ENCODE peak calls at places on chromosomes 11 and 22, in five cellular contexts. W, R, H, A and J are unnamed samples.

GRCh38 chr11:18280438-18281046 is 14.5 kb downstream of the SAA1 start:
- DNase-seq in W (no peak), R (no peak), H (peak), A (no peak), J (no peak)

GRCh38 chr11:46210133-46210636 is 67.3 kb upstream of the CREB3L1 start:
- DNase-seq in R (no peak), W (no peak), H (no peak), A (peak), J (no peak)

GRCh38 chr11:119516060-119516459 is 93.1 kb upstream of the THY1 start:
- DNase-seq in A (no peak), W (no peak), R (no peak), H (no peak), J (no peak)

GRCh38 chr22:29147241-29147919 is 58.3 kb upstream of the EMID1 start:
- DNase-seq in A (no peak), W (no peak), R (no peak), H (no peak), J (no peak)

GRCh38 chr22:47419239-47419638 is 656.8 kb downstream of the TBC1D22A start:
- DNase-seq in W (no peak), R (no peak), A (no peak), H (no peak), J (no peak)

GRCh38 chr11:9001736-9002135 is 2.1 kb downstream of the NRIP3 start:
- DNase-seq in R (no peak), A (peak), W (no peak), H (no peak), J (peak)

GRCh38 chr11:61505640-61506155 is 2.9 kb upstream of the LRRC10B start:
- DNase-seq in H (no peak), W (no peak), R (no peak), A (no peak), J (peak)

GRCh38 chr11:64569300-64569970 is 21.6 kb upstream of the SLC22A12 start:
- DNase-seq in W (no peak), R (no peak), A (no peak), H (no peak), J (no peak)

GRCh38 chr22:30405731-30406130 is 8.9 kb downstream of the SEC14L2 start:
- DNase-seq in R (no peak), W (no peak), H (no peak), A (no peak), J (no peak)

GRCh38 chr11:8597182-8597581 is 3.2 kb upstream of the STK33 start:
- DNase-seq in H (no peak), A (no peak), W (no peak), R (no peak), J (no peak)

GRCh38 chr11:65431452-65432132 is 9.0 kb downstream of the NEAT1 start:
- DNase-seq in A (no peak), W (no peak), R (no peak), H (peak), J (peak)

GRCh38 chr11:47917643-47918369 is 62.6 kb upstream of the PTPRJ start:
- DNase-seq in A (no peak), W (no peak), R (peak), H (peak), J (peak)

GRCh38 chr11:127454856-127455255 is 454.3 kb upstream of the KIRREL3 start:
- DNase-seq in H (no peak), W (no peak), R (no peak), A (no peak), J (no peak)

GRCh38 chr11:90344546-90344945 is 121.7 kb upstream of the CHORDC1 start:
- DNase-seq in H (no peak), R (no peak), A (no peak), W (no peak), J (no peak)

GRCh38 chr22:22931557-22932270 is 44.1 kb downstream of the IGLL5 start:
- DNase-seq in H (no peak), A (no peak), W (no peak), R (no peak), J (no peak)

GRCh38 chr22:25413620-25414019 is 150.9 kb upstream of the GRK3 start:
- DNase-seq in R (no peak), A (no peak), W (no peak), H (no peak), J (no peak)

GRCh38 chr22:30212996-30213441 is 33.5 kb downstream of the LIF start:
- DNase-seq in H (no peak), R (no peak), W (no peak), A (peak), J (no peak)

GRCh38 chr11:6927030-6927617 is 898 bp downstream of the ZNF215 start:
- DNase-seq in R (no peak), W (no peak), A (no peak), H (peak), J (no peak)

GRCh38 chr11:15651782-15652181 is 537.1 kb downstream of the INSC start:
- DNase-seq in H (no peak), R (no peak), W (no peak), A (no peak), J (no peak)

GRCh38 chr22:21714059-21714770 is 21.4 kb downstream of the YPEL1 start:
- DNase-seq in W (no peak), R (no peak), A (no peak), H (no peak), J (no peak)